ENCODE peak calls at places on chromosomes 7 and 10, in four cellular contexts. R, J, F and D are unnamed samples.

GRCh38 chr7:116210345-116211005 is at the start of gene TES:
- DNase-seq in R (peak), F (peak), J (peak), D (peak)

GRCh38 chr7:69800495-69800894 is 202.2 kb downstream of the AUTS2 start:
- DNase-seq in R (no peak), J (peak), F (no peak), D (no peak)

GRCh38 chr7:30702200-30702599 is 19.9 kb upstream of the CRHR2 start:
- DNase-seq in F (peak), R (peak), J (no peak), D (no peak)

GRCh38 chr7:141150465-141150864 is 76.6 kb downstream of the TMEM178B start:
- DNase-seq in J (no peak), R (no peak), F (no peak), D (no peak)

GRCh38 chr10:55200020-55200419 is 399.0 kb upstream of the PCDH15 start:
- DNase-seq in F (no peak), J (no peak), R (no peak), D (no peak)

GRCh38 chr10:96371356-96371755 is 12.6 kb upstream of the OPALIN start:
- DNase-seq in J (no peak), F (no peak), R (no peak), D (no peak)

GRCh38 chr10:98417481-98417959 is 2.5 kb upstream of the PYROXD2 start:
- DNase-seq in R (no peak), F (no peak), J (no peak), D (no peak)

GRCh38 chr7:95545007-95545615 is 51.2 kb downstream of the PDK4 start:
- DNase-seq in J (peak), F (no peak), R (no peak), D (no peak)

GRCh38 chr10:77284797-77285196 is 352.8 kb downstream of the KCNMA1 start:
- DNase-seq in F (no peak), R (no peak), J (no peak), D (no peak)

GRCh38 chr7:5625938-5626337 is 155.5 kb downstream of the RNF216 start:
- DNase-seq in J (peak), R (peak), F (no peak), D (no peak)

GRCh38 chr7:44639701-44640321 is 33.4 kb downstream of the OGDH start:
- DNase-seq in R (no peak), J (peak), F (no peak), D (peak)

GRCh38 chr10:86708068-86708782 is 39.9 kb downstream of the LDB3 start:
- DNase-seq in R (no peak), J (no peak), F (no peak), D (no peak)

GRCh38 chr7:149284343-149284742 is 22.3 kb downstream of the ZNF783 start:
- DNase-seq in J (no peak), R (no peak), F (peak), D (peak)

GRCh38 chr10:10796061-10796773 is 221.5 kb upstream of the CELF2 start:
- DNase-seq in J (no peak), R (no peak), F (no peak), D (no peak)

GRCh38 chr7:4665661-4666060 is 16.4 kb upstream of the FOXK1 start:
- DNase-seq in J (no peak), F (no peak), R (no peak), D (no peak)

GRCh38 chr7:78224923-78225322 is 426.4 kb downstream of the PHTF2 start:
- DNase-seq in R (no peak), J (no peak), F (no peak), D (no peak)

GRCh38 chr10:118990326-118990725 is 39.2 kb upstream of the NANOS1 start:
- DNase-seq in F (no peak), J (no peak), R (no peak), D (no peak)
- H3K27ac ChIP-seq in F (no peak), J (no peak), R (no peak), D (no peak)

GRCh38 chr10:27618036-27618615 is 114.0 kb downstream of the RAB18 start:
- DNase-seq in F (no peak), J (no peak), R (no peak), D (no peak)

GRCh38 chr10:27620425-27621397 is 116.6 kb downstream of the RAB18 start:
- DNase-seq in J (no peak), F (no peak), R (no peak), D (no peak)

GRCh38 chr10:27619329-27619728 is 115.2 kb downstream of the RAB18 start:
- DNase-seq in F (no peak), R (no peak), J (no peak), D (no peak)

GRCh38 chr10:27621441-27621840 is 117.3 kb downstream of the RAB18 start:
- DNase-seq in R (no peak), F (no peak), J (no peak), D (no peak)

DNA sequence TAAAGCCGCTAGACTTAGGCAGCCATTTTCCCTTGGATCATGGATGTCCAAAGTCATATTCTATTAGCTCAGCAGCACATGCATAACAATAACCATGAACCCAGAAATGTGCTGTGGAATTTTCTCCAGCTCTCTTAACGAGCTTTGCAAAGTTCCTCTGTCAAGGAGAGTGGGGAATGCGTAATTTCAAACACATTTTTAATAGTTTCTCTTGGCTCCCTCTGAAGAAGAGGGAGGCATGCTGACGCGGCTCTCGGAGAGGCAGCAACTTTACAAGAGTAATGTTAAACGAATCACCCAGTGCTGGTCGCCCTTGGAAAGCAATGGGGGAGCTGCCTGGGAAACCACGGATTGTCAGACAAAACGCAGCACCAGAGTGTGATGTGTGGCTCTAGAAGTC is 114.8 kb downstream of the RAB18 start:
- DNase-seq in F (no peak), J (no peak), R (no peak), D (no peak)
- H3K27ac ChIP-seq in F (no peak), J (no peak), R (no peak), D (no peak)

GRCh38 chr10:28684986-28685580 is 7.8 kb downstream of the BAMBI start:
- DNase-seq in J (no peak), R (no peak), F (no peak), D (no peak)
- H3K27ac ChIP-seq in J (peak), R (no peak), F (no peak), D (no peak)

GRCh38 chr10:73465978-73466709 is 29.7 kb downstream of the PPP3CB start:
- DNase-seq in R (no peak), J (no peak), F (no peak), D (no peak)
- H3K27ac ChIP-seq in R (no peak), J (no peak), F (no peak), D (no peak)

GRCh38 chr7:11373546-11374142 is 400.0 kb downstream of the PHF14 start:
- DNase-seq in R (no peak), F (no peak), J (peak), D (no peak)
- H3K27ac ChIP-seq in R (no peak), F (no peak), J (no peak), D (no peak)

GRCh38 chr7:802500-803242 is 29.6 kb upstream of the SUN1 start:
- DNase-seq in F (no peak), J (no peak), R (no peak), D (no peak)
- H3K27ac ChIP-seq in F (no peak), J (no peak), R (peak), D (peak)

GRCh38 chr7:98178321-98178720 is 32.9 kb upstream of the BHLHA15 start:
- DNase-seq in J (no peak), F (no peak), R (no peak), D (peak)
- H3K27ac ChIP-seq in J (no peak), F (no peak), R (no peak), D (peak)

GRCh38 chr10:22230331-22230833 is 12.6 kb upstream of the EBLN1 start:
- DNase-seq in J (peak), R (no peak), F (peak), D (no peak)
- H3K27ac ChIP-seq in J (peak), R (peak), F (peak), D (peak)

GRCh38 chr10:93435061-93435491 is 47.1 kb downstream of the MYOF start:
- DNase-seq in J (no peak), F (no peak), R (no peak), D (no peak)

GRCh38 chr10:93435621-93436385 is 46.3 kb downstream of the MYOF start:
- DNase-seq in J (no peak), R (no peak), F (no peak), D (no peak)

GRCh38 chr10:93437000-93437945 is 44.9 kb downstream of the MYOF start:
- DNase-seq in J (peak), R (no peak), F (no peak), D (peak)

GRCh38 chr10:93437946-93438795 is 44.0 kb downstream of the MYOF start:
- DNase-seq in F (no peak), J (no peak), R (no peak), D (no peak)

DNA sequence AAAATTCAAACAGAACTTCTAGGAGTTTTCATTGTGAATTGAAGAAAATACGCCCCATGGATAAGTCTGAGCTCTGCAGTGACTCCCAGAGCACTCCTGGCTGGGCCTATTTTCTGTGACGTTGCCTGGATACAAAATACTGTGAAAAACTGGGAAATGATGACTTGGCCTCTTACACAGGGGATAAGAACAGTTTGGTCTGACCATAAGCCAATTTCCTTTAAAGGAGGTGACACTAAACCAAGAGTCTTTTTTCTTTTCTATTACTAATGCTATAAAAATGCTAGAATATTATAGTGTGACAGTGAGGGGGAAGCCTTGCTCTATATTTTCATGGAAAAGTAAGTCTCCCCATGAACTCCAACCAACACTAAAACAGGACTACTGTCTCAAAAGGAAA is 45.6 kb downstream of the MYOF start:
- DNase-seq in J (no peak), R (no peak), F (no peak), D (no peak)
- H3K27ac ChIP-seq in J (peak), R (peak), F (no peak), D (peak)